ENCODE peak calls at places on chromosomes 5 and 9, in six cellular contexts. U is NCI-H1417 treated with DMSO at 0.1 percent for 48 hours; E is stimulated activated naive CD8-positive, alpha-beta T cell treated with anti-CD3 and anti-CD28 coated beads, Interleukin-15, Interleukin-2, amounts not matched to agents 100 U/mL and 50 U/mL, for 24 hours; D is HFFc6; A is left ventricle myocardium superior; X is HCEC 1CT. O is an unnamed sample.

GRCh38 chr9:74078647-74079046 is 418.5 kb upstream of the RORB start:
- DNase-seq in U (no peak), E (no peak), D (no peak), A (no peak), X (peak; percentile 89), O (no peak)

GRCh38 chr5:167837127-167837526 is 454.3 kb upstream of the WWC1 start:
- DNase-seq in U (no peak), E (no peak), D (no peak), A (no peak), X (no peak), O (no peak)

GRCh38 chr5:106288977-106289376 is 1381.8 kb downstream of the EFNA5 start:
- DNase-seq in U (no peak), E (no peak), D (no peak), A (no peak), X (peak; percentile 48), O (no peak)

GRCh38 chr9:87346061-87346665 is 151.5 kb upstream of the DAPK1 start:
- DNase-seq in U (no peak), E (no peak), D (no peak), A (no peak), X (no peak), O (no peak)

GRCh38 chr5:123601610-123602009 is 89.6 kb downstream of the CSNK1G3 start:
- DNase-seq in U (no peak), E (no peak), D (no peak), A (no peak), X (no peak), O (no peak)

GRCh38 chr9:99782962-99783718 is 38.5 kb upstream of the NR4A3 start:
- DNase-seq in U (no peak), E (no peak), D (no peak), A (no peak), X (no peak), O (no peak)

GRCh38 chr9:71928806-71929205 is 17.4 kb downstream of the C9orf85 start:
- DNase-seq in U (no peak), E (no peak), D (peak; percentile 23), A (no peak), X (no peak), O (no peak)

GRCh38 chr9:72474676-72475075 is 46.7 kb upstream of the TMC1 start:
- DNase-seq in U (no peak), E (no peak), D (peak; percentile 24), A (no peak), X (no peak), O (no peak)

GRCh38 chr5:145619806-145620205 is 215.3 kb downstream of the PRELID2 start:
- DNase-seq in U (no peak), E (no peak), D (no peak), A (no peak), X (peak; percentile 1), O (no peak)

GRCh38 chr5:2993301-2993700 is 241.8 kb upstream of the IRX2 start:
- DNase-seq in U (no peak), E (no peak), D (no peak), A (no peak), X (no peak), O (no peak)

GRCh38 chr9:13758876-13759275 is 479.4 kb upstream of the MPDZ start:
- DNase-seq in U (no peak), E (no peak), D (no peak), A (peak; percentile 70), X (no peak), O (no peak)

GRCh38 chr5:72818866-72819534 is 2.5 kb downstream of the TNPO1 start:
- DNase-seq in U (no peak), E (peak; percentile 60), D (peak; percentile 44), A (peak; percentile 79), X (peak; percentile 69), O (peak; percentile 86)

GRCh38 chr5:161009817-161010216 is 157.8 kb upstream of the ATP10B start:
- DNase-seq in U (no peak), E (no peak), D (no peak), A (no peak), X (no peak), O (no peak)

GRCh38 chr5:153813871-153814270 is 224.8 kb downstream of the FAM114A2 start:
- DNase-seq in U (no peak), E (no peak), D (no peak), A (no peak), X (peak; percentile 24), O (no peak)

GRCh38 chr9:21402387-21403247 is 6.3 kb upstream of the IFNA8 start:
- DNase-seq in U (no peak), E (peak; percentile 31), D (no peak), A (peak; percentile 32), X (no peak), O (no peak)

GRCh38 chr9:20352531-20352930 is 269.8 kb downstream of the MLLT3 start:
- DNase-seq in U (no peak), E (no peak), D (no peak), A (no peak), X (no peak), O (no peak)

GRCh38 chr5:15799014-15799413 is 299.0 kb downstream of the FBXL7 start:
- DNase-seq in U (no peak), E (no peak), D (no peak), A (no peak), X (no peak), O (no peak)

GRCh38 chr5:137073192-137073591 is 425.9 kb downstream of the SPOCK1 start:
- DNase-seq in U (no peak), E (no peak), D (peak; percentile 54), A (no peak), X (no peak), O (no peak)

GRCh38 chr9:129182625-129183494 is 4.8 kb upstream of the IER5L start:
- DNase-seq in U (no peak), E (no peak), D (no peak), A (peak; percentile 54), X (peak; percentile 48), O (no peak)